ENCODE peak calls at places on chromosomes 4 and X, in ten cellular contexts. One of them, this sample, is unnamed.

GRCh38 chr4:184156169-184156568 is 61.5 kb downstream of the ENPP6 start:
- DNase-seq in AG09309: no peak
- DNase-seq in stimulated activated CD4-positive, alpha-beta T cell treated with anti-CD3 and anti-CD28 coated beads, Interleukin-2, amount 100 ng/mL, for 48 hours: no peak
- DNase-seq in ELF-1: no peak
- DNase-seq in tibial nerve: no peak
- DNase-seq in stimulated activated naive CD8-positive, alpha-beta T cell treated with anti-CD3 and anti-CD28 coated beads, Interleukin-15, Interleukin-2, amounts not matched to agents 100 U/mL and 50 U/mL, for 24 hours: no peak
- DNase-seq in progenitor cell of endocrine pancreas: no peak
- DNase-seq in neural crest cell: no peak
- DNase-seq in hippocampal formation: peak; percentile 32
- DNase-seq in MCF 10A: no peak
- DNase-seq in this sample: no peak

GRCh38 chr4:120218981-120219380 is 152.3 kb upstream of the MAD2L1 start:
- DNase-seq in MCF 10A: no peak
- DNase-seq in hippocampal formation: no peak
- DNase-seq in progenitor cell of endocrine pancreas: no peak
- DNase-seq in stimulated activated CD4-positive, alpha-beta T cell treated with anti-CD3 and anti-CD28 coated beads, Interleukin-2, amount 100 ng/mL, for 48 hours: no peak
- DNase-seq in neural crest cell: no peak
- DNase-seq in stimulated activated naive CD8-positive, alpha-beta T cell treated with anti-CD3 and anti-CD28 coated beads, Interleukin-15, Interleukin-2, amounts not matched to agents 100 U/mL and 50 U/mL, for 24 hours: no peak
- DNase-seq in ELF-1: no peak
- DNase-seq in tibial nerve: no peak
- DNase-seq in AG09309: no peak
- DNase-seq in this sample: no peak

GRCh38 chr4:153252122-153252521 is 47.9 kb downstream of the TRIM2 start:
- DNase-seq in hippocampal formation: no peak
- DNase-seq in MCF 10A: no peak
- DNase-seq in stimulated activated naive CD8-positive, alpha-beta T cell treated with anti-CD3 and anti-CD28 coated beads, Interleukin-15, Interleukin-2, amounts not matched to agents 100 U/mL and 50 U/mL, for 24 hours: no peak
- DNase-seq in AG09309: no peak
- DNase-seq in ELF-1: no peak
- DNase-seq in tibial nerve: no peak
- DNase-seq in progenitor cell of endocrine pancreas: no peak
- DNase-seq in neural crest cell: no peak
- DNase-seq in stimulated activated CD4-positive, alpha-beta T cell treated with anti-CD3 and anti-CD28 coated beads, Interleukin-2, amount 100 ng/mL, for 48 hours: no peak
- DNase-seq in this sample: no peak

GRCh38 chr4:73311428-73311827 is 52.8 kb upstream of the ANKRD17 start:
- DNase-seq in stimulated activated naive CD8-positive, alpha-beta T cell treated with anti-CD3 and anti-CD28 coated beads, Interleukin-15, Interleukin-2, amounts not matched to agents 100 U/mL and 50 U/mL, for 24 hours: no peak
- DNase-seq in AG09309: peak; percentile 17
- DNase-seq in hippocampal formation: peak; percentile 54
- DNase-seq in tibial nerve: no peak
- DNase-seq in neural crest cell: no peak
- DNase-seq in ELF-1: no peak
- DNase-seq in stimulated activated CD4-positive, alpha-beta T cell treated with anti-CD3 and anti-CD28 coated beads, Interleukin-2, amount 100 ng/mL, for 48 hours: no peak
- DNase-seq in progenitor cell of endocrine pancreas: no peak
- DNase-seq in MCF 10A: peak; percentile 26
- DNase-seq in this sample: peak; percentile 33

GRCh38 chr4:153218961-153219360 is 14.7 kb downstream of the TRIM2 start:
- DNase-seq in hippocampal formation: no peak
- DNase-seq in MCF 10A: no peak
- DNase-seq in progenitor cell of endocrine pancreas: no peak
- DNase-seq in ELF-1: no peak
- DNase-seq in tibial nerve: no peak
- DNase-seq in AG09309: no peak
- DNase-seq in stimulated activated CD4-positive, alpha-beta T cell treated with anti-CD3 and anti-CD28 coated beads, Interleukin-2, amount 100 ng/mL, for 48 hours: no peak
- DNase-seq in neural crest cell: no peak
- DNase-seq in stimulated activated naive CD8-positive, alpha-beta T cell treated with anti-CD3 and anti-CD28 coated beads, Interleukin-15, Interleukin-2, amounts not matched to agents 100 U/mL and 50 U/mL, for 24 hours: no peak
- DNase-seq in this sample: no peak

GRCh38 chrX:2967998-2968909 is 38.1 kb upstream of the ARSH start:
- DNase-seq in neural crest cell: peak; percentile 46
- DNase-seq in progenitor cell of endocrine pancreas: no peak
- DNase-seq in stimulated activated CD4-positive, alpha-beta T cell treated with anti-CD3 and anti-CD28 coated beads, Interleukin-2, amount 100 ng/mL, for 48 hours: no peak
- DNase-seq in hippocampal formation: peak; percentile 30
- DNase-seq in stimulated activated naive CD8-positive, alpha-beta T cell treated with anti-CD3 and anti-CD28 coated beads, Interleukin-15, Interleukin-2, amounts not matched to agents 100 U/mL and 50 U/mL, for 24 hours: peak; percentile 5
- DNase-seq in ELF-1: peak; percentile 82
- DNase-seq in tibial nerve: no peak
- DNase-seq in AG09309: no peak
- DNase-seq in MCF 10A: peak; percentile 32
- DNase-seq in this sample: peak; percentile 32

GRCh38 chrX:17542123-17542522 is 167.1 kb downstream of the NHS start:
- DNase-seq in stimulated activated naive CD8-positive, alpha-beta T cell treated with anti-CD3 and anti-CD28 coated beads, Interleukin-15, Interleukin-2, amounts not matched to agents 100 U/mL and 50 U/mL, for 24 hours: no peak
- DNase-seq in progenitor cell of endocrine pancreas: no peak
- DNase-seq in neural crest cell: no peak
- DNase-seq in stimulated activated CD4-positive, alpha-beta T cell treated with anti-CD3 and anti-CD28 coated beads, Interleukin-2, amount 100 ng/mL, for 48 hours: no peak
- DNase-seq in ELF-1: no peak
- DNase-seq in MCF 10A: no peak
- DNase-seq in AG09309: no peak
- DNase-seq in tibial nerve: no peak
- DNase-seq in hippocampal formation: no peak
- DNase-seq in this sample: no peak

GRCh38 chrX:68146054-68146453 is 287.2 kb downstream of the OPHN1 start:
- DNase-seq in hippocampal formation: peak; percentile 1
- DNase-seq in tibial nerve: no peak
- DNase-seq in stimulated activated naive CD8-positive, alpha-beta T cell treated with anti-CD3 and anti-CD28 coated beads, Interleukin-15, Interleukin-2, amounts not matched to agents 100 U/mL and 50 U/mL, for 24 hours: no peak
- DNase-seq in ELF-1: no peak
- DNase-seq in AG09309: peak; percentile 27
- DNase-seq in neural crest cell: no peak
- DNase-seq in progenitor cell of endocrine pancreas: no peak
- DNase-seq in MCF 10A: peak; percentile 40
- DNase-seq in stimulated activated CD4-positive, alpha-beta T cell treated with anti-CD3 and anti-CD28 coated beads, Interleukin-2, amount 100 ng/mL, for 48 hours: no peak
- DNase-seq in this sample: peak; percentile 34

GRCh38 chr4:41693629-41694028 is 54.9 kb downstream of the PHOX2B start:
- DNase-seq in stimulated activated CD4-positive, alpha-beta T cell treated with anti-CD3 and anti-CD28 coated beads, Interleukin-2, amount 100 ng/mL, for 48 hours: no peak
- DNase-seq in neural crest cell: no peak
- DNase-seq in MCF 10A: peak; percentile 71
- DNase-seq in AG09309: peak; percentile 3
- DNase-seq in hippocampal formation: peak; percentile 47
- DNase-seq in stimulated activated naive CD8-positive, alpha-beta T cell treated with anti-CD3 and anti-CD28 coated beads, Interleukin-15, Interleukin-2, amounts not matched to agents 100 U/mL and 50 U/mL, for 24 hours: no peak
- DNase-seq in tibial nerve: no peak
- DNase-seq in progenitor cell of endocrine pancreas: no peak
- DNase-seq in ELF-1: no peak
- DNase-seq in this sample: peak; percentile 62

GRCh38 chr4:27007507-27007906 is 146.9 kb downstream of the STIM2 start:
- DNase-seq in stimulated activated CD4-positive, alpha-beta T cell treated with anti-CD3 and anti-CD28 coated beads, Interleukin-2, amount 100 ng/mL, for 48 hours: no peak
- DNase-seq in ELF-1: no peak
- DNase-seq in hippocampal formation: no peak
- DNase-seq in MCF 10A: peak; percentile 18
- DNase-seq in neural crest cell: no peak
- DNase-seq in AG09309: peak; percentile 27
- DNase-seq in stimulated activated naive CD8-positive, alpha-beta T cell treated with anti-CD3 and anti-CD28 coated beads, Interleukin-15, Interleukin-2, amounts not matched to agents 100 U/mL and 50 U/mL, for 24 hours: no peak
- DNase-seq in tibial nerve: no peak
- DNase-seq in progenitor cell of endocrine pancreas: no peak
- DNase-seq in this sample: no peak

GRCh38 chr4:188444500-188444899 is 305.3 kb downstream of the TRIML1 start:
- DNase-seq in AG09309: no peak
- DNase-seq in stimulated activated naive CD8-positive, alpha-beta T cell treated with anti-CD3 and anti-CD28 coated beads, Interleukin-15, Interleukin-2, amounts not matched to agents 100 U/mL and 50 U/mL, for 24 hours: no peak
- DNase-seq in ELF-1: no peak
- DNase-seq in tibial nerve: no peak
- DNase-seq in stimulated activated CD4-positive, alpha-beta T cell treated with anti-CD3 and anti-CD28 coated beads, Interleukin-2, amount 100 ng/mL, for 48 hours: no peak
- DNase-seq in MCF 10A: no peak
- DNase-seq in progenitor cell of endocrine pancreas: no peak
- DNase-seq in hippocampal formation: no peak
- DNase-seq in neural crest cell: no peak
- DNase-seq in this sample: no peak

GRCh38 chr4:54277691-54278090 is 48.6 kb downstream of the PDGFRA start:
- DNase-seq in ELF-1: no peak
- DNase-seq in MCF 10A: peak; percentile 65
- DNase-seq in hippocampal formation: no peak
- DNase-seq in stimulated activated naive CD8-positive, alpha-beta T cell treated with anti-CD3 and anti-CD28 coated beads, Interleukin-15, Interleukin-2, amounts not matched to agents 100 U/mL and 50 U/mL, for 24 hours: no peak
- DNase-seq in tibial nerve: no peak
- DNase-seq in neural crest cell: no peak
- DNase-seq in progenitor cell of endocrine pancreas: no peak
- DNase-seq in AG09309: peak; percentile 49
- DNase-seq in stimulated activated CD4-positive, alpha-beta T cell treated with anti-CD3 and anti-CD28 coated beads, Interleukin-2, amount 100 ng/mL, for 48 hours: no peak
- DNase-seq in this sample: peak; percentile 41

GRCh38 chrX:12996934-12997435 is 22.1 kb downstream of the TMSB4X start:
- DNase-seq in progenitor cell of endocrine pancreas: no peak
- DNase-seq in AG09309: no peak
- DNase-seq in stimulated activated CD4-positive, alpha-beta T cell treated with anti-CD3 and anti-CD28 coated beads, Interleukin-2, amount 100 ng/mL, for 48 hours: no peak
- DNase-seq in hippocampal formation: no peak
- DNase-seq in MCF 10A: no peak
- DNase-seq in tibial nerve: no peak
- DNase-seq in ELF-1: no peak
- DNase-seq in neural crest cell: no peak
- DNase-seq in stimulated activated naive CD8-positive, alpha-beta T cell treated with anti-CD3 and anti-CD28 coated beads, Interleukin-15, Interleukin-2, amounts not matched to agents 100 U/mL and 50 U/mL, for 24 hours: no peak
- DNase-seq in this sample: no peak

GRCh38 chr4:143514432-143514831 is 930 bp downstream of the SMARCA5 start:
- DNase-seq in tibial nerve: peak; percentile 32
- DNase-seq in stimulated activated naive CD8-positive, alpha-beta T cell treated with anti-CD3 and anti-CD28 coated beads, Interleukin-15, Interleukin-2, amounts not matched to agents 100 U/mL and 50 U/mL, for 24 hours: peak; percentile 19
- DNase-seq in ELF-1: peak; percentile 69
- DNase-seq in stimulated activated CD4-positive, alpha-beta T cell treated with anti-CD3 and anti-CD28 coated beads, Interleukin-2, amount 100 ng/mL, for 48 hours: peak; percentile 9
- DNase-seq in neural crest cell: peak; percentile 49
- DNase-seq in AG09309: no peak
- DNase-seq in MCF 10A: peak; percentile 48
- DNase-seq in progenitor cell of endocrine pancreas: peak; percentile 16
- DNase-seq in hippocampal formation: peak; percentile 33
- DNase-seq in this sample: peak; percentile 9

GRCh38 chrX:74613350-74614192 is 853 bp downstream of the RLIM start:
- DNase-seq in tibial nerve: no peak
- DNase-seq in stimulated activated naive CD8-positive, alpha-beta T cell treated with anti-CD3 and anti-CD28 coated beads, Interleukin-15, Interleukin-2, amounts not matched to agents 100 U/mL and 50 U/mL, for 24 hours: peak; percentile 11
- DNase-seq in MCF 10A: peak; percentile 37
- DNase-seq in stimulated activated CD4-positive, alpha-beta T cell treated with anti-CD3 and anti-CD28 coated beads, Interleukin-2, amount 100 ng/mL, for 48 hours: no peak
- DNase-seq in hippocampal formation: no peak
- DNase-seq in neural crest cell: no peak
- DNase-seq in ELF-1: peak; percentile 71
- DNase-seq in progenitor cell of endocrine pancreas: no peak
- DNase-seq in AG09309: no peak
- DNase-seq in this sample: peak; percentile 48

GRCh38 chrX:37000140-37000539 is 8.0 kb upstream of the FAM47C start:
- DNase-seq in AG09309: no peak
- DNase-seq in stimulated activated CD4-positive, alpha-beta T cell treated with anti-CD3 and anti-CD28 coated beads, Interleukin-2, amount 100 ng/mL, for 48 hours: no peak
- DNase-seq in ELF-1: peak; percentile 27
- DNase-seq in hippocampal formation: no peak
- DNase-seq in MCF 10A: no peak
- DNase-seq in tibial nerve: no peak
- DNase-seq in progenitor cell of endocrine pancreas: no peak
- DNase-seq in stimulated activated naive CD8-positive, alpha-beta T cell treated with anti-CD3 and anti-CD28 coated beads, Interleukin-15, Interleukin-2, amounts not matched to agents 100 U/mL and 50 U/mL, for 24 hours: no peak
- DNase-seq in neural crest cell: no peak
- DNase-seq in this sample: no peak

GRCh38 chr4:4182835-4183568 is 43.7 kb downstream of the OTOP1 start:
- DNase-seq in neural crest cell: peak; percentile 57
- DNase-seq in stimulated activated CD4-positive, alpha-beta T cell treated with anti-CD3 and anti-CD28 coated beads, Interleukin-2, amount 100 ng/mL, for 48 hours: peak; percentile 22
- DNase-seq in stimulated activated naive CD8-positive, alpha-beta T cell treated with anti-CD3 and anti-CD28 coated beads, Interleukin-15, Interleukin-2, amounts not matched to agents 100 U/mL and 50 U/mL, for 24 hours: peak; percentile 37
- DNase-seq in progenitor cell of endocrine pancreas: peak; percentile 28
- DNase-seq in tibial nerve: no peak
- DNase-seq in hippocampal formation: no peak
- DNase-seq in MCF 10A: peak; percentile 27
- DNase-seq in AG09309: no peak
- DNase-seq in ELF-1: peak; percentile 64
- DNase-seq in this sample: no peak

GRCh38 chr4:121758896-121759568 is 5.9 kb downstream of the SMIM43 start:
- DNase-seq in neural crest cell: no peak
- DNase-seq in AG09309: no peak
- DNase-seq in stimulated activated CD4-positive, alpha-beta T cell treated with anti-CD3 and anti-CD28 coated beads, Interleukin-2, amount 100 ng/mL, for 48 hours: no peak
- DNase-seq in stimulated activated naive CD8-positive, alpha-beta T cell treated with anti-CD3 and anti-CD28 coated beads, Interleukin-15, Interleukin-2, amounts not matched to agents 100 U/mL and 50 U/mL, for 24 hours: no peak
- DNase-seq in MCF 10A: peak; percentile 57
- DNase-seq in tibial nerve: no peak
- DNase-seq in progenitor cell of endocrine pancreas: no peak
- DNase-seq in ELF-1: no peak
- DNase-seq in hippocampal formation: no peak
- DNase-seq in this sample: no peak

GRCh38 chrX:45070116-45071007 is 130.3 kb downstream of the DIPK2B start:
- DNase-seq in MCF 10A: peak; percentile 68
- DNase-seq in tibial nerve: peak; percentile 8
- DNase-seq in ELF-1: peak; percentile 36
- DNase-seq in progenitor cell of endocrine pancreas: no peak
- DNase-seq in neural crest cell: no peak
- DNase-seq in AG09309: peak; percentile 25
- DNase-seq in hippocampal formation: peak; percentile 58
- DNase-seq in stimulated activated CD4-positive, alpha-beta T cell treated with anti-CD3 and anti-CD28 coated beads, Interleukin-2, amount 100 ng/mL, for 48 hours: no peak
- DNase-seq in stimulated activated naive CD8-positive, alpha-beta T cell treated with anti-CD3 and anti-CD28 coated beads, Interleukin-15, Interleukin-2, amounts not matched to agents 100 U/mL and 50 U/mL, for 24 hours: no peak
- DNase-seq in this sample: peak; percentile 49

GRCh38 chr4:105630670-105631655 is 77.5 kb downstream of the INTS12 start:
- DNase-seq in MCF 10A: peak; percentile 15
- DNase-seq in stimulated activated naive CD8-positive, alpha-beta T cell treated with anti-CD3 and anti-CD28 coated beads, Interleukin-15, Interleukin-2, amounts not matched to agents 100 U/mL and 50 U/mL, for 24 hours: no peak
- DNase-seq in stimulated activated CD4-positive, alpha-beta T cell treated with anti-CD3 and anti-CD28 coated beads, Interleukin-2, amount 100 ng/mL, for 48 hours: no peak
- DNase-seq in neural crest cell: no peak
- DNase-seq in ELF-1: no peak
- DNase-seq in progenitor cell of endocrine pancreas: no peak
- DNase-seq in AG09309: no peak
- DNase-seq in hippocampal formation: no peak
- DNase-seq in tibial nerve: no peak
- DNase-seq in this sample: no peak

GRCh38 chr4:53576218-53576617 is 15.1 kb downstream of the LNX1 start:
- DNase-seq in progenitor cell of endocrine pancreas: no peak
- DNase-seq in MCF 10A: no peak
- DNase-seq in neural crest cell: no peak
- DNase-seq in stimulated activated CD4-positive, alpha-beta T cell treated with anti-CD3 and anti-CD28 coated beads, Interleukin-2, amount 100 ng/mL, for 48 hours: no peak
- DNase-seq in AG09309: no peak
- DNase-seq in stimulated activated naive CD8-positive, alpha-beta T cell treated with anti-CD3 and anti-CD28 coated beads, Interleukin-15, Interleukin-2, amounts not matched to agents 100 U/mL and 50 U/mL, for 24 hours: no peak
- DNase-seq in tibial nerve: no peak
- DNase-seq in hippocampal formation: no peak
- DNase-seq in ELF-1: no peak
- DNase-seq in this sample: no peak

GRCh38 chrX:72467171-72467570 is 105.5 kb downstream of the HDAC8 start:
- DNase-seq in neural crest cell: no peak
- DNase-seq in stimulated activated naive CD8-positive, alpha-beta T cell treated with anti-CD3 and anti-CD28 coated beads, Interleukin-15, Interleukin-2, amounts not matched to agents 100 U/mL and 50 U/mL, for 24 hours: no peak
- DNase-seq in hippocampal formation: no peak
- DNase-seq in ELF-1: no peak
- DNase-seq in stimulated activated CD4-positive, alpha-beta T cell treated with anti-CD3 and anti-CD28 coated beads, Interleukin-2, amount 100 ng/mL, for 48 hours: no peak
- DNase-seq in AG09309: no peak
- DNase-seq in progenitor cell of endocrine pancreas: no peak
- DNase-seq in tibial nerve: no peak
- DNase-seq in MCF 10A: no peak
- DNase-seq in this sample: no peak

GRCh38 chr4:72969957-72970356 is 99.6 kb downstream of the COX18 start:
- DNase-seq in MCF 10A: no peak
- DNase-seq in progenitor cell of endocrine pancreas: no peak
- DNase-seq in tibial nerve: peak; percentile 7
- DNase-seq in ELF-1: no peak
- DNase-seq in stimulated activated CD4-positive, alpha-beta T cell treated with anti-CD3 and anti-CD28 coated beads, Interleukin-2, amount 100 ng/mL, for 48 hours: no peak
- DNase-seq in hippocampal formation: peak; percentile 17
- DNase-seq in neural crest cell: no peak
- DNase-seq in AG09309: no peak
- DNase-seq in stimulated activated naive CD8-positive, alpha-beta T cell treated with anti-CD3 and anti-CD28 coated beads, Interleukin-15, Interleukin-2, amounts not matched to agents 100 U/mL and 50 U/mL, for 24 hours: no peak
- DNase-seq in this sample: no peak

GRCh38 chr4:4961936-4962335 is 57.3 kb downstream of the CYTL1 start:
- DNase-seq in stimulated activated CD4-positive, alpha-beta T cell treated with anti-CD3 and anti-CD28 coated beads, Interleukin-2, amount 100 ng/mL, for 48 hours: no peak
- DNase-seq in tibial nerve: no peak
- DNase-seq in ELF-1: no peak
- DNase-seq in progenitor cell of endocrine pancreas: no peak
- DNase-seq in MCF 10A: no peak
- DNase-seq in AG09309: no peak
- DNase-seq in hippocampal formation: no peak
- DNase-seq in neural crest cell: no peak
- DNase-seq in stimulated activated naive CD8-positive, alpha-beta T cell treated with anti-CD3 and anti-CD28 coated beads, Interleukin-15, Interleukin-2, amounts not matched to agents 100 U/mL and 50 U/mL, for 24 hours: no peak
- DNase-seq in this sample: no peak

GRCh38 chr4:76704133-76704881 is 193.6 kb downstream of the SOWAHB start:
- DNase-seq in stimulated activated naive CD8-positive, alpha-beta T cell treated with anti-CD3 and anti-CD28 coated beads, Interleukin-15, Interleukin-2, amounts not matched to agents 100 U/mL and 50 U/mL, for 24 hours: no peak
- DNase-seq in tibial nerve: no peak
- DNase-seq in hippocampal formation: no peak
- DNase-seq in AG09309: no peak
- DNase-seq in neural crest cell: no peak
- DNase-seq in ELF-1: peak; percentile 16
- DNase-seq in stimulated activated CD4-positive, alpha-beta T cell treated with anti-CD3 and anti-CD28 coated beads, Interleukin-2, amount 100 ng/mL, for 48 hours: no peak
- DNase-seq in MCF 10A: peak; percentile 90
- DNase-seq in progenitor cell of endocrine pancreas: no peak
- DNase-seq in this sample: no peak

GRCh38 chrX:124203311-124203710 is 129.1 kb upstream of the TEX13D start:
- DNase-seq in stimulated activated CD4-positive, alpha-beta T cell treated with anti-CD3 and anti-CD28 coated beads, Interleukin-2, amount 100 ng/mL, for 48 hours: no peak
- DNase-seq in ELF-1: no peak
- DNase-seq in progenitor cell of endocrine pancreas: no peak
- DNase-seq in tibial nerve: no peak
- DNase-seq in hippocampal formation: no peak
- DNase-seq in stimulated activated naive CD8-positive, alpha-beta T cell treated with anti-CD3 and anti-CD28 coated beads, Interleukin-15, Interleukin-2, amounts not matched to agents 100 U/mL and 50 U/mL, for 24 hours: no peak
- DNase-seq in MCF 10A: no peak
- DNase-seq in AG09309: no peak
- DNase-seq in neural crest cell: no peak
- DNase-seq in this sample: no peak

GRCh38 chr4:137359691-137360315 is 172.5 kb downstream of the PCDH18 start:
- DNase-seq in stimulated activated naive CD8-positive, alpha-beta T cell treated with anti-CD3 and anti-CD28 coated beads, Interleukin-15, Interleukin-2, amounts not matched to agents 100 U/mL and 50 U/mL, for 24 hours: no peak
- DNase-seq in hippocampal formation: no peak
- DNase-seq in MCF 10A: no peak
- DNase-seq in neural crest cell: no peak
- DNase-seq in progenitor cell of endocrine pancreas: no peak
- DNase-seq in AG09309: peak; percentile 45
- DNase-seq in tibial nerve: no peak
- DNase-seq in stimulated activated CD4-positive, alpha-beta T cell treated with anti-CD3 and anti-CD28 coated beads, Interleukin-2, amount 100 ng/mL, for 48 hours: no peak
- DNase-seq in ELF-1: no peak
- DNase-seq in this sample: no peak

GRCh38 chrX:39613508-39613921 is 484.2 kb downstream of the BCOR start:
- DNase-seq in neural crest cell: no peak
- DNase-seq in MCF 10A: peak; percentile 35
- DNase-seq in tibial nerve: peak; percentile 17
- DNase-seq in stimulated activated naive CD8-positive, alpha-beta T cell treated with anti-CD3 and anti-CD28 coated beads, Interleukin-15, Interleukin-2, amounts not matched to agents 100 U/mL and 50 U/mL, for 24 hours: no peak
- DNase-seq in stimulated activated CD4-positive, alpha-beta T cell treated with anti-CD3 and anti-CD28 coated beads, Interleukin-2, amount 100 ng/mL, for 48 hours: no peak
- DNase-seq in AG09309: no peak
- DNase-seq in hippocampal formation: no peak
- DNase-seq in ELF-1: peak; percentile 84
- DNase-seq in progenitor cell of endocrine pancreas: no peak
- DNase-seq in this sample: peak; percentile 30

This sample was measured in H4.